ENCODE peak calls at places on chromosomes 2 and 18, in ten cellular contexts. One of them, this sample, is unnamed.

GRCh38 chr2:59684101-59684770 is 869.2 kb downstream of the BCL11A start:
- DNase-seq in psoas muscle: no peak
- DNase-seq in neural crest cell: no peak
- DNase-seq in brain microvascular endothelial cell: no peak
- DNase-seq in upper lobe of left lung: no peak
- DNase-seq in omental fat pad: no peak
- DNase-seq in thoracic aorta: no peak
- DNase-seq in tibial nerve: no peak
- DNase-seq in neural progenitor cell: no peak
- DNase-seq in AG09309: no peak
- DNase-seq in this sample: no peak

GRCh38 chr18:1412660-1413659 is 508.3 kb downstream of the ADCYAP1 start:
- DNase-seq in omental fat pad: no peak
- DNase-seq in psoas muscle: no peak
- DNase-seq in AG09309: no peak
- DNase-seq in tibial nerve: no peak
- DNase-seq in brain microvascular endothelial cell: no peak
- DNase-seq in neural crest cell: no peak
- DNase-seq in neural progenitor cell: no peak
- DNase-seq in thoracic aorta: no peak
- DNase-seq in upper lobe of left lung: no peak
- DNase-seq in this sample: no peak

GRCh38 chr2:201172279-201172678 is 10.7 kb upstream of the CASP10 start:
- DNase-seq in tibial nerve: no peak
- DNase-seq in upper lobe of left lung: no peak
- DNase-seq in brain microvascular endothelial cell: no peak
- DNase-seq in omental fat pad: no peak
- DNase-seq in neural progenitor cell: no peak
- DNase-seq in neural crest cell: no peak
- DNase-seq in AG09309: no peak
- DNase-seq in psoas muscle: no peak
- DNase-seq in thoracic aorta: no peak
- DNase-seq in this sample: no peak

GRCh38 chr2:108936868-108937265 is 52.2 kb downstream of the EDAR start:
- DNase-seq in upper lobe of left lung: no peak
- DNase-seq in thoracic aorta: no peak
- DNase-seq in AG09309: no peak
- DNase-seq in omental fat pad: no peak
- DNase-seq in psoas muscle: no peak
- DNase-seq in neural progenitor cell: no peak
- DNase-seq in neural crest cell: no peak
- DNase-seq in tibial nerve: no peak
- DNase-seq in brain microvascular endothelial cell: no peak
- DNase-seq in this sample: no peak

GRCh38 chr2:128501022-128501690 is 182.5 kb upstream of the HS6ST1 start:
- DNase-seq in tibial nerve: no peak
- DNase-seq in AG09309: no peak
- DNase-seq in brain microvascular endothelial cell: no peak
- DNase-seq in neural progenitor cell: no peak
- DNase-seq in thoracic aorta: no peak
- DNase-seq in omental fat pad: no peak
- DNase-seq in upper lobe of left lung: no peak
- DNase-seq in neural crest cell: no peak
- DNase-seq in psoas muscle: no peak
- DNase-seq in this sample: peak

GRCh38 chr2:42878581-42878980 is 86.2 kb upstream of the HAAO start:
- DNase-seq in neural crest cell: no peak
- DNase-seq in thoracic aorta: no peak
- DNase-seq in psoas muscle: no peak
- DNase-seq in neural progenitor cell: no peak
- DNase-seq in omental fat pad: peak
- DNase-seq in upper lobe of left lung: no peak
- DNase-seq in tibial nerve: no peak
- DNase-seq in brain microvascular endothelial cell: no peak
- DNase-seq in AG09309: no peak
- DNase-seq in this sample: no peak

GRCh38 chr2:216107760-216108159 is 1.4 kb upstream of the XRCC5 start:
- DNase-seq in psoas muscle: no peak
- DNase-seq in neural progenitor cell: peak
- DNase-seq in brain microvascular endothelial cell: no peak
- DNase-seq in upper lobe of left lung: peak
- DNase-seq in thoracic aorta: no peak
- DNase-seq in AG09309: no peak
- DNase-seq in tibial nerve: no peak
- DNase-seq in neural crest cell: peak
- DNase-seq in omental fat pad: no peak
- DNase-seq in this sample: no peak

GRCh38 chr2:202307690-202308089 is 42.1 kb downstream of the NOP58 start:
- DNase-seq in neural progenitor cell: no peak
- DNase-seq in neural crest cell: no peak
- DNase-seq in omental fat pad: no peak
- DNase-seq in thoracic aorta: no peak
- DNase-seq in AG09309: no peak
- DNase-seq in psoas muscle: no peak
- DNase-seq in tibial nerve: no peak
- DNase-seq in upper lobe of left lung: no peak
- DNase-seq in brain microvascular endothelial cell: no peak
- DNase-seq in this sample: no peak

GRCh38 chr18:49238433-49239042 is 221.9 kb downstream of the DYM start:
- DNase-seq in AG09309: no peak
- DNase-seq in tibial nerve: no peak
- DNase-seq in psoas muscle: no peak
- DNase-seq in neural progenitor cell: peak
- DNase-seq in neural crest cell: peak
- DNase-seq in brain microvascular endothelial cell: peak
- DNase-seq in thoracic aorta: no peak
- DNase-seq in omental fat pad: no peak
- DNase-seq in upper lobe of left lung: no peak
- DNase-seq in this sample: no peak

GRCh38 chr2:240642061-240642805 is 17.0 kb downstream of the GPR35 start:
- DNase-seq in AG09309: no peak
- DNase-seq in neural progenitor cell: no peak
- DNase-seq in psoas muscle: peak
- DNase-seq in tibial nerve: no peak
- DNase-seq in neural crest cell: no peak
- DNase-seq in upper lobe of left lung: peak
- DNase-seq in thoracic aorta: no peak
- DNase-seq in brain microvascular endothelial cell: no peak
- DNase-seq in omental fat pad: no peak
- DNase-seq in this sample: no peak

GRCh38 chr2:25218134-25218533 is 49.8 kb upstream of the POMC start:
- DNase-seq in neural crest cell: no peak
- DNase-seq in thoracic aorta: no peak
- DNase-seq in tibial nerve: no peak
- DNase-seq in upper lobe of left lung: no peak
- DNase-seq in omental fat pad: no peak
- DNase-seq in AG09309: no peak
- DNase-seq in psoas muscle: no peak
- DNase-seq in neural progenitor cell: no peak
- DNase-seq in brain microvascular endothelial cell: no peak
- DNase-seq in this sample: no peak

GRCh38 chr2:175957845-175958244 is 44.2 kb downstream of the LNPK start:
- DNase-seq in thoracic aorta: no peak
- DNase-seq in omental fat pad: no peak
- DNase-seq in brain microvascular endothelial cell: no peak
- DNase-seq in upper lobe of left lung: peak
- DNase-seq in neural crest cell: no peak
- DNase-seq in psoas muscle: peak
- DNase-seq in tibial nerve: no peak
- DNase-seq in neural progenitor cell: no peak
- DNase-seq in AG09309: no peak
- DNase-seq in this sample: no peak

GRCh38 chr18:46502444-46502843 is 154.6 kb downstream of the LOXHD1 start:
- DNase-seq in psoas muscle: no peak
- DNase-seq in thoracic aorta: no peak
- DNase-seq in upper lobe of left lung: no peak
- DNase-seq in brain microvascular endothelial cell: no peak
- DNase-seq in neural crest cell: peak
- DNase-seq in neural progenitor cell: peak
- DNase-seq in omental fat pad: no peak
- DNase-seq in AG09309: no peak
- DNase-seq in tibial nerve: no peak
- DNase-seq in this sample: no peak

GRCh38 chr2:217746741-217747287 is 256.0 kb downstream of the TNS1 start:
- DNase-seq in neural progenitor cell: no peak
- DNase-seq in psoas muscle: no peak
- DNase-seq in AG09309: no peak
- DNase-seq in omental fat pad: no peak
- DNase-seq in thoracic aorta: no peak
- DNase-seq in tibial nerve: no peak
- DNase-seq in brain microvascular endothelial cell: no peak
- DNase-seq in neural crest cell: no peak
- DNase-seq in upper lobe of left lung: no peak
- DNase-seq in this sample: peak

GRCh38 chr2:196851068-196851467 is 41.9 kb upstream of the C2orf66 start:
- DNase-seq in tibial nerve: no peak
- DNase-seq in upper lobe of left lung: no peak
- DNase-seq in omental fat pad: no peak
- DNase-seq in AG09309: no peak
- DNase-seq in neural progenitor cell: no peak
- DNase-seq in brain microvascular endothelial cell: no peak
- DNase-seq in psoas muscle: no peak
- DNase-seq in thoracic aorta: no peak
- DNase-seq in neural crest cell: no peak
- DNase-seq in this sample: no peak

GRCh38 chr18:9825571-9826073 is 60.2 kb upstream of the TXNDC2 start:
- DNase-seq in neural progenitor cell: no peak
- DNase-seq in psoas muscle: no peak
- DNase-seq in AG09309: peak
- DNase-seq in omental fat pad: no peak
- DNase-seq in neural crest cell: no peak
- DNase-seq in tibial nerve: peak
- DNase-seq in upper lobe of left lung: no peak
- DNase-seq in thoracic aorta: no peak
- DNase-seq in brain microvascular endothelial cell: peak
- DNase-seq in this sample: no peak

GRCh38 chr2:193988784-193989183 is 1668.2 kb upstream of the SLC39A10 start:
- DNase-seq in omental fat pad: no peak
- DNase-seq in AG09309: no peak
- DNase-seq in tibial nerve: no peak
- DNase-seq in neural crest cell: no peak
- DNase-seq in psoas muscle: no peak
- DNase-seq in upper lobe of left lung: no peak
- DNase-seq in neural progenitor cell: no peak
- DNase-seq in thoracic aorta: no peak
- DNase-seq in brain microvascular endothelial cell: no peak
- DNase-seq in this sample: no peak

GRCh38 chr2:214543386-214543955 is 132.6 kb downstream of the VWC2L start:
- DNase-seq in tibial nerve: no peak
- DNase-seq in neural progenitor cell: no peak
- DNase-seq in psoas muscle: no peak
- DNase-seq in omental fat pad: no peak
- DNase-seq in AG09309: no peak
- DNase-seq in neural crest cell: no peak
- DNase-seq in brain microvascular endothelial cell: peak
- DNase-seq in thoracic aorta: no peak
- DNase-seq in upper lobe of left lung: no peak
- DNase-seq in this sample: no peak

GRCh38 chr2:27199241-27199640 is 12.6 kb upstream of the ATRAID start:
- DNase-seq in neural progenitor cell: no peak
- DNase-seq in brain microvascular endothelial cell: no peak
- DNase-seq in omental fat pad: no peak
- DNase-seq in AG09309: no peak
- DNase-seq in tibial nerve: no peak
- DNase-seq in upper lobe of left lung: no peak
- DNase-seq in psoas muscle: no peak
- DNase-seq in thoracic aorta: no peak
- DNase-seq in neural crest cell: no peak
- DNase-seq in this sample: no peak
- TF ChIP-seq CTCF in neural progenitor cell: no peak
- TF ChIP-seq CTCF in brain microvascular endothelial cell: no peak
- TF ChIP-seq CTCF in omental fat pad: no peak
- TF ChIP-seq CTCF in AG09309: no peak
- TF ChIP-seq CTCF in tibial nerve: no peak
- TF ChIP-seq CTCF in upper lobe of left lung: no peak
- TF ChIP-seq CTCF in psoas muscle: no peak
- TF ChIP-seq CTCF in thoracic aorta: no peak
- TF ChIP-seq CTCF in neural crest cell: no peak
- TF ChIP-seq CTCF in this sample: no peak

GRCh38 chr2:138476940-138477339 is 24.6 kb upstream of the SPOPL start:
- DNase-seq in neural crest cell: no peak
- DNase-seq in tibial nerve: no peak
- DNase-seq in AG09309: no peak
- DNase-seq in thoracic aorta: no peak
- DNase-seq in upper lobe of left lung: no peak
- DNase-seq in omental fat pad: no peak
- DNase-seq in brain microvascular endothelial cell: no peak
- DNase-seq in neural progenitor cell: no peak
- DNase-seq in psoas muscle: no peak
- DNase-seq in this sample: no peak
- TF ChIP-seq CTCF in neural crest cell: no peak
- TF ChIP-seq CTCF in tibial nerve: no peak
- TF ChIP-seq CTCF in AG09309: no peak
- TF ChIP-seq CTCF in thoracic aorta: no peak
- TF ChIP-seq CTCF in upper lobe of left lung: no peak
- TF ChIP-seq CTCF in omental fat pad: no peak
- TF ChIP-seq CTCF in brain microvascular endothelial cell: no peak
- TF ChIP-seq CTCF in neural progenitor cell: peak
- TF ChIP-seq CTCF in psoas muscle: no peak
- TF ChIP-seq CTCF in this sample: no peak

GRCh38 chr2:52034706-52035105 is 1002.8 kb upstream of the NRXN1 start:
- DNase-seq in brain microvascular endothelial cell: no peak
- DNase-seq in omental fat pad: no peak
- DNase-seq in neural progenitor cell: no peak
- DNase-seq in thoracic aorta: no peak
- DNase-seq in neural crest cell: no peak
- DNase-seq in upper lobe of left lung: no peak
- DNase-seq in tibial nerve: no peak
- DNase-seq in psoas muscle: no peak
- DNase-seq in AG09309: no peak
- DNase-seq in this sample: no peak
- TF ChIP-seq CTCF in brain microvascular endothelial cell: no peak
- TF ChIP-seq CTCF in omental fat pad: no peak
- TF ChIP-seq CTCF in neural progenitor cell: no peak
- TF ChIP-seq CTCF in thoracic aorta: no peak
- TF ChIP-seq CTCF in neural crest cell: peak
- TF ChIP-seq CTCF in upper lobe of left lung: no peak
- TF ChIP-seq CTCF in tibial nerve: no peak
- TF ChIP-seq CTCF in psoas muscle: no peak
- TF ChIP-seq CTCF in AG09309: no peak
- TF ChIP-seq CTCF in this sample: no peak

DNA sequence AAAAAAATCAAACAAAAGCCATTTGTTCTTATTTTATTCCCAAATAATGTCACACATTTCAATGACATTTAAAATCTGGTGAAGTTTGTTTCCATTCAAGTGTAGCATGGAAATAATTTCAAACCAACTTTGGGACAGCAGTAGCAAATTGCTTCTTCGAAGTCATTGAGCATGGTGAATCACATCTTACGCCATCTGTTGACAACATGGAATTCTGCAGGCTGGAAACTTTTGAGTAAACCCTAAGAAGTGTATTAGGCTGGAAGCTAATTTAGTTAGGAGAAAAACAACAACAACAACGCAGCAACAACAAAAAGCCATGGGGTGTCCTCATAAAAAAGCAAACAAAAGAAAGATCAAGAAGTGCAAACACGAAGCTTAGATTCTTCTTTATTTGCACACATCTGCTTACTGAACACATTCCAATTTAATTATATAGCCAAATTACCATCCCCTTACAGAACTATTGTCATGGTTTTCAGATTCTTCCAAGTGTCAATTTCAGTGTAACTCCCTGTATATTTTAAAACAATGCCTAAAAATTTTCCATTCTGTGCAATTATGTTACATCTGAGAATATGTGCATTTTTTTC is 659.0 kb upstream of the CDH7 start:
- DNase-seq in tibial nerve: no peak
- DNase-seq in neural progenitor cell: peak
- DNase-seq in omental fat pad: no peak
- DNase-seq in psoas muscle: no peak
- DNase-seq in brain microvascular endothelial cell: peak
- DNase-seq in neural crest cell: no peak
- DNase-seq in upper lobe of left lung: no peak
- DNase-seq in AG09309: no peak
- DNase-seq in thoracic aorta: no peak
- DNase-seq in this sample: no peak
- TF ChIP-seq CTCF in tibial nerve: peak
- TF ChIP-seq CTCF in neural progenitor cell: peak
- TF ChIP-seq CTCF in omental fat pad: no peak
- TF ChIP-seq CTCF in psoas muscle: peak
- TF ChIP-seq CTCF in brain microvascular endothelial cell: peak
- TF ChIP-seq CTCF in neural crest cell: peak
- TF ChIP-seq CTCF in upper lobe of left lung: peak
- TF ChIP-seq CTCF in AG09309: peak
- TF ChIP-seq CTCF in thoracic aorta: no peak
- TF ChIP-seq CTCF in this sample: peak

This sample was measured in type B pancreatic cell.